ENCODE peak calls at places on chromosomes 11 and 22, in five cellular contexts. One of them, this sample, is unnamed.

GRCh38 chr11:132715041-132715440 is 817.3 kb downstream of the OPCML start:
- DNase-seq in ovary: no peak
- DNase-seq in choroid plexus epithelial cell: peak
- DNase-seq in Panc1: no peak
- DNase-seq in glutamatergic neuron: no peak
- DNase-seq in this sample: no peak

GRCh38 chr11:12448131-12448939 is 71.0 kb downstream of the PARVA start:
- DNase-seq in ovary: no peak
- DNase-seq in choroid plexus epithelial cell: no peak
- DNase-seq in Panc1: no peak
- DNase-seq in glutamatergic neuron: no peak
- DNase-seq in this sample: no peak

GRCh38 chr11:75654314-75654713 is 14.5 kb downstream of the MAP6 start:
- DNase-seq in ovary: no peak
- DNase-seq in choroid plexus epithelial cell: peak
- DNase-seq in Panc1: no peak
- DNase-seq in glutamatergic neuron: no peak
- DNase-seq in this sample: no peak

GRCh38 chr11:73760066-73760679 is 701 bp downstream of the RAB6A start:
- DNase-seq in ovary: peak
- DNase-seq in choroid plexus epithelial cell: peak
- DNase-seq in Panc1: no peak
- DNase-seq in glutamatergic neuron: peak
- DNase-seq in this sample: peak

GRCh38 chr11:45974806-45975205 is 52.4 kb downstream of the LARGE2 start:
- DNase-seq in ovary: no peak
- DNase-seq in choroid plexus epithelial cell: no peak
- DNase-seq in Panc1: no peak
- DNase-seq in glutamatergic neuron: no peak
- DNase-seq in this sample: no peak

GRCh38 chr11:134670247-134670646 is 258.2 kb upstream of the B3GAT1 start:
- DNase-seq in ovary: no peak
- DNase-seq in choroid plexus epithelial cell: no peak
- DNase-seq in Panc1: no peak
- DNase-seq in glutamatergic neuron: no peak
- DNase-seq in this sample: no peak

GRCh38 chr11:57873196-57873911 is 111.8 kb downstream of the CTNND1 start:
- DNase-seq in ovary: no peak
- DNase-seq in choroid plexus epithelial cell: no peak
- DNase-seq in Panc1: no peak
- DNase-seq in glutamatergic neuron: no peak
- DNase-seq in this sample: no peak

GRCh38 chr11:65163684-65164083 is 6.3 kb upstream of the SPDYC start:
- DNase-seq in ovary: no peak
- DNase-seq in choroid plexus epithelial cell: no peak
- DNase-seq in Panc1: no peak
- DNase-seq in glutamatergic neuron: no peak
- DNase-seq in this sample: no peak

GRCh38 chr22:35705141-35705540 is 12.5 kb upstream of the APOL5 start:
- DNase-seq in ovary: no peak
- DNase-seq in choroid plexus epithelial cell: peak
- DNase-seq in Panc1: no peak
- DNase-seq in glutamatergic neuron: no peak
- DNase-seq in this sample: no peak

GRCh38 chr11:109425554-109425953 is 3.6 kb downstream of the C11orf87 start:
- DNase-seq in ovary: no peak
- DNase-seq in choroid plexus epithelial cell: peak
- DNase-seq in Panc1: no peak
- DNase-seq in glutamatergic neuron: no peak
- DNase-seq in this sample: no peak

GRCh38 chr22:20779813-20780148 is 5.9 kb downstream of the SERPIND1 start:
- DNase-seq in ovary: no peak
- DNase-seq in choroid plexus epithelial cell: peak
- DNase-seq in Panc1: no peak
- DNase-seq in glutamatergic neuron: no peak
- DNase-seq in this sample: no peak

GRCh38 chr11:95684170-95684569 is 105.4 kb downstream of the FAM76B start:
- DNase-seq in ovary: no peak
- DNase-seq in choroid plexus epithelial cell: no peak
- DNase-seq in Panc1: no peak
- DNase-seq in glutamatergic neuron: no peak
- DNase-seq in this sample: no peak

GRCh38 chr11:93020248-93021088 is 51.0 kb downstream of the MTNR1B start:
- DNase-seq in ovary: no peak
- DNase-seq in choroid plexus epithelial cell: peak
- DNase-seq in Panc1: no peak
- DNase-seq in glutamatergic neuron: no peak
- DNase-seq in this sample: peak

GRCh38 chr11:14650064-14650463 is 6.5 kb downstream of the PDE3B start:
- DNase-seq in ovary: no peak
- DNase-seq in choroid plexus epithelial cell: no peak
- DNase-seq in Panc1: no peak
- DNase-seq in glutamatergic neuron: no peak
- DNase-seq in this sample: no peak

GRCh38 chr11:43924112-43924855 is 18.2 kb upstream of the C11orf96 start:
- DNase-seq in ovary: no peak
- DNase-seq in choroid plexus epithelial cell: no peak
- DNase-seq in Panc1: no peak
- DNase-seq in glutamatergic neuron: no peak
- DNase-seq in this sample: peak

GRCh38 chr22:45757068-45757467 is 85.4 kb downstream of the ATXN10 start:
- DNase-seq in ovary: peak
- DNase-seq in choroid plexus epithelial cell: no peak
- DNase-seq in Panc1: no peak
- DNase-seq in glutamatergic neuron: no peak
- DNase-seq in this sample: no peak

GRCh38 chr11:59898046-59898445 is 19.5 kb downstream of the OOSP3 start:
- DNase-seq in ovary: no peak
- DNase-seq in choroid plexus epithelial cell: no peak
- DNase-seq in Panc1: no peak
- DNase-seq in glutamatergic neuron: no peak
- DNase-seq in this sample: no peak

GRCh38 chr11:30172872-30173271 is 57.9 kb upstream of the FSHB start:
- DNase-seq in ovary: peak
- DNase-seq in choroid plexus epithelial cell: no peak
- DNase-seq in Panc1: no peak
- DNase-seq in glutamatergic neuron: no peak
- DNase-seq in this sample: no peak

GRCh38 chr22:30694638-30695350 is at the start of gene OSBP2:
- DNase-seq in ovary: peak
- DNase-seq in choroid plexus epithelial cell: no peak
- DNase-seq in Panc1: no peak
- DNase-seq in glutamatergic neuron: peak
- DNase-seq in this sample: peak

GRCh38 chr11:70029831-70030811 is 48.0 kb upstream of the ANO1 start:
- DNase-seq in ovary: no peak
- DNase-seq in choroid plexus epithelial cell: no peak
- DNase-seq in Panc1: no peak
- DNase-seq in glutamatergic neuron: no peak
- DNase-seq in this sample: no peak

GRCh38 chr22:28034145-28034759 is 115.2 kb upstream of the PITPNB start:
- DNase-seq in ovary: no peak
- DNase-seq in choroid plexus epithelial cell: no peak
- DNase-seq in Panc1: no peak
- DNase-seq in glutamatergic neuron: no peak
- DNase-seq in this sample: no peak

GRCh38 chr11:31397239-31397834 is 27.7 kb downstream of the DNAJC24 start:
- DNase-seq in ovary: no peak
- DNase-seq in choroid plexus epithelial cell: peak
- DNase-seq in Panc1: no peak
- DNase-seq in glutamatergic neuron: no peak
- DNase-seq in this sample: no peak

GRCh38 chr11:2586091-2586792 is 113.6 kb downstream of the KCNQ1OT1 start:
- DNase-seq in ovary: no peak
- DNase-seq in choroid plexus epithelial cell: no peak
- DNase-seq in Panc1: no peak
- DNase-seq in glutamatergic neuron: peak
- DNase-seq in this sample: peak

GRCh38 chr11:2526808-2527381 is 82.1 kb downstream of the KCNQ1 start:
- DNase-seq in ovary: peak
- DNase-seq in choroid plexus epithelial cell: peak
- DNase-seq in Panc1: no peak
- DNase-seq in glutamatergic neuron: peak
- DNase-seq in this sample: peak

GRCh38 chr11:80165763-80166162 is 724.9 kb upstream of the TENM4 start:
- DNase-seq in ovary: no peak
- DNase-seq in choroid plexus epithelial cell: no peak
- DNase-seq in Panc1: no peak
- DNase-seq in glutamatergic neuron: no peak
- DNase-seq in this sample: no peak

GRCh38 chr11:111631666-111632039 is 29.4 kb downstream of the SIK2 start:
- DNase-seq in ovary: no peak
- DNase-seq in choroid plexus epithelial cell: peak
- DNase-seq in Panc1: no peak
- DNase-seq in glutamatergic neuron: no peak
- DNase-seq in this sample: no peak

GRCh38 chr22:37084385-37084784 is 25.1 kb downstream of the TMPRSS6 start:
- DNase-seq in ovary: no peak
- DNase-seq in choroid plexus epithelial cell: no peak
- DNase-seq in Panc1: no peak
- DNase-seq in glutamatergic neuron: no peak
- DNase-seq in this sample: no peak

GRCh38 chr11:45560153-45560934 is 105.1 kb downstream of the CHST1 start:
- DNase-seq in ovary: no peak
- DNase-seq in choroid plexus epithelial cell: no peak
- DNase-seq in Panc1: no peak
- DNase-seq in glutamatergic neuron: no peak
- DNase-seq in this sample: no peak

GRCh38 chr11:73416711-73417265 is 40.6 kb downstream of the RELT start:
- DNase-seq in ovary: no peak
- DNase-seq in choroid plexus epithelial cell: no peak
- DNase-seq in Panc1: no peak
- DNase-seq in glutamatergic neuron: no peak
- DNase-seq in this sample: no peak

GRCh38 chr22:37343863-37344734 is 61.8 kb downstream of the CYTH4 start:
- DNase-seq in ovary: peak
- DNase-seq in choroid plexus epithelial cell: no peak
- DNase-seq in Panc1: no peak
- DNase-seq in glutamatergic neuron: no peak
- DNase-seq in this sample: no peak

GRCh38 chr11:117786099-117786870 is 10.7 kb downstream of the DSCAML1 start:
- DNase-seq in ovary: no peak
- DNase-seq in choroid plexus epithelial cell: no peak
- DNase-seq in Panc1: no peak
- DNase-seq in glutamatergic neuron: no peak
- DNase-seq in this sample: no peak

GRCh38 chr22:23984430-23984829 is 4.5 kb downstream of the GSTT2 start:
- DNase-seq in ovary: no peak
- DNase-seq in choroid plexus epithelial cell: peak
- DNase-seq in Panc1: no peak
- DNase-seq in glutamatergic neuron: no peak
- DNase-seq in this sample: no peak

GRCh38 chr11:110859240-110859835 is 147.1 kb upstream of the ARHGAP20 start:
- DNase-seq in ovary: no peak
- DNase-seq in choroid plexus epithelial cell: no peak
- DNase-seq in Panc1: no peak
- DNase-seq in glutamatergic neuron: no peak
- DNase-seq in this sample: no peak